ENCODE peak calls at places on chromosomes 5 and 9, in seven cellular contexts. T is HepG2, C is SK-N-SH, D is HCT116, P is K562, O is H1, N is GM12878. L is an unnamed sample.
A peak's percentile ranks its signal among the peaks of the same experiment; 100 is the strongest.

GRCh38 chr9:130237763-130238524 is 27.6 kb upstream of the HMCN2 start:
- DNase-seq in T (no peak), C (no peak), D (no peak), P (no peak), O (no peak), N (no peak), L (no peak)

GRCh38 chr9:112731971-112732370 is 14.1 kb upstream of the INIP start:
- DNase-seq in T (peak; percentile 92), C (no peak), D (no peak), P (no peak), O (no peak), N (no peak), L (no peak)

GRCh38 chr9:93636172-93636661 is 59.8 kb downstream of the PHF2 start:
- DNase-seq in T (no peak), C (no peak), D (no peak), P (no peak), O (no peak), N (no peak), L (no peak)

GRCh38 chr5:13107553-13107952 is 836.9 kb downstream of the DNAH5 start:
- DNase-seq in T (no peak), C (no peak), D (no peak), P (no peak), O (no peak), N (no peak), L (no peak)

GRCh38 chr5:143279698-143280097 is 123.8 kb downstream of the NR3C1 start:
- DNase-seq in T (peak; percentile 88), C (no peak), D (no peak), P (no peak), O (no peak), N (no peak), L (peak; percentile 7)

GRCh38 chr5:69083412-69083811 is 10.4 kb upstream of the SLC30A5 start:
- DNase-seq in T (peak; percentile 62), C (no peak), D (peak; percentile 47), P (peak; percentile 75), O (peak; percentile 47), N (no peak), L (peak; percentile 78)

GRCh38 chr5:176533894-176534611 is 3.1 kb downstream of the RNF44 start:
- DNase-seq in T (peak; percentile 71), C (no peak), D (no peak), P (no peak), O (no peak), N (no peak), L (no peak)

GRCh38 chr9:70263421-70263820 is 4.6 kb downstream of the SMC5 start:
- DNase-seq in T (no peak), C (no peak), D (no peak), P (no peak), O (no peak), N (no peak), L (no peak)

GRCh38 chr5:136038635-136039034 is 9.8 kb downstream of the TGFBI start:
- DNase-seq in T (no peak), C (no peak), D (no peak), P (no peak), O (no peak), N (no peak), L (no peak)

GRCh38 chr9:136978073-136978864 is 965 bp downstream of the PTGDS start:
- DNase-seq in T (no peak), C (peak; percentile 99), D (no peak), P (peak; percentile 89), O (peak; percentile 98), N (no peak), L (peak; percentile 94)

GRCh38 chr5:81817980-81818379 is 67.1 kb upstream of the SSBP2 start:
- DNase-seq in T (no peak), C (no peak), D (no peak), P (no peak), O (no peak), N (no peak), L (no peak)

GRCh38 chr9:114844766-114845165 is 38.9 kb upstream of the TNFSF15 start:
- DNase-seq in T (no peak), C (no peak), D (no peak), P (no peak), O (no peak), N (no peak), L (no peak)

GRCh38 chr9:14180077-14180941 is 133.6 kb downstream of the NFIB start:
- DNase-seq in T (no peak), C (no peak), D (no peak), P (no peak), O (no peak), N (no peak), L (no peak)

GRCh38 chr5:178462846-178463245 is 127.3 kb downstream of the COL23A1 start:
- DNase-seq in T (no peak), C (no peak), D (no peak), P (no peak), O (no peak), N (no peak), L (no peak)

GRCh38 chr5:73299017-73299630 is 126.1 kb downstream of the TMEM174 start:
- DNase-seq in T (no peak), C (peak; percentile 82), D (no peak), P (no peak), O (peak; percentile 77), N (no peak), L (peak; percentile 64)

GRCh38 chr5:137156175-137156574 is 343.0 kb downstream of the SPOCK1 start:
- DNase-seq in T (no peak), C (no peak), D (no peak), P (no peak), O (no peak), N (no peak), L (no peak)

GRCh38 chr5:77087484-77088291 is 603 bp upstream of the ZBED3 start:
- DNase-seq in T (peak; percentile 56), C (no peak), D (no peak), P (no peak), O (peak; percentile 48), N (no peak), L (no peak)

GRCh38 chr5:90793183-90793582 is 234.6 kb downstream of the ADGRV1 start:
- DNase-seq in T (no peak), C (no peak), D (no peak), P (no peak), O (no peak), N (no peak), L (no peak)

GRCh38 chr5:148666353-148666752 is 12.0 kb upstream of the HTR4 start:
- DNase-seq in T (no peak), C (no peak), D (no peak), P (no peak), O (no peak), N (no peak), L (peak; percentile 42)

GRCh38 chr5:92019376-92019990 is 636.4 kb upstream of the ARRDC3 start:
- DNase-seq in T (no peak), C (no peak), D (peak; percentile 33), P (no peak), O (no peak), N (no peak), L (no peak)

GRCh38 chr5:25056846-25057245 is 412.1 kb upstream of the CDH10 start:
- DNase-seq in T (no peak), C (no peak), D (no peak), P (no peak), O (no peak), N (no peak), L (no peak)

GRCh38 chr5:142618125-142618524 is 67.8 kb downstream of the FGF1 start:
- DNase-seq in T (no peak), C (no peak), D (no peak), P (no peak), O (no peak), N (no peak), L (no peak)

GRCh38 chr5:57503433-57503832 is 20.8 kb upstream of the ACTBL2 start:
- DNase-seq in T (no peak), C (no peak), D (no peak), P (no peak), O (no peak), N (no peak), L (no peak)

GRCh38 chr9:90956026-90956810 is 154.6 kb downstream of the SYK start:
- DNase-seq in T (no peak), C (no peak), D (no peak), P (no peak), O (no peak), N (no peak), L (no peak)

GRCh38 chr9:93667006-93667405 is 90.6 kb downstream of the PHF2 start:
- DNase-seq in T (no peak), C (no peak), D (no peak), P (no peak), O (no peak), N (no peak), L (no peak)

GRCh38 chr9:77599492-77599891 is 48.6 kb downstream of the GNA14 start:
- DNase-seq in T (no peak), C (no peak), D (no peak), P (no peak), O (no peak), N (no peak), L (no peak)

GRCh38 chr9:77598961-77599360 is 49.2 kb downstream of the GNA14 start:
- DNase-seq in T (no peak), C (no peak), D (no peak), P (no peak), O (no peak), N (no peak), L (no peak)

GRCh38 chr9:77600810-77601209 is 47.3 kb downstream of the GNA14 start:
- DNase-seq in T (no peak), C (no peak), D (no peak), P (peak; percentile 5), O (no peak), N (no peak), L (no peak)

GRCh38 chr9:77597057-77597456 is 51.1 kb downstream of the GNA14 start:
- DNase-seq in T (no peak), C (no peak), D (no peak), P (no peak), O (no peak), N (no peak), L (no peak)

GRCh38 chr9:77598510-77598909 is 49.6 kb downstream of the GNA14 start:
- DNase-seq in T (no peak), C (no peak), D (no peak), P (no peak), O (no peak), N (no peak), L (no peak)
- TF ChIP-seq JUND in T (no peak), C (no peak), D (no peak), P (no peak), O (no peak), N (no peak), L (no peak)

GRCh38 chr9:6413365-6414263 is 615 bp downstream of the UHRF2 start:
- DNase-seq in T (no peak), C (peak; percentile 77), D (no peak), P (peak; percentile 26), O (peak; percentile 67), N (no peak), L (no peak)
- TF ChIP-seq JUND in T (no peak), C (no peak), D (no peak), P (no peak), O (no peak), N (no peak), L (no peak)

DNA sequence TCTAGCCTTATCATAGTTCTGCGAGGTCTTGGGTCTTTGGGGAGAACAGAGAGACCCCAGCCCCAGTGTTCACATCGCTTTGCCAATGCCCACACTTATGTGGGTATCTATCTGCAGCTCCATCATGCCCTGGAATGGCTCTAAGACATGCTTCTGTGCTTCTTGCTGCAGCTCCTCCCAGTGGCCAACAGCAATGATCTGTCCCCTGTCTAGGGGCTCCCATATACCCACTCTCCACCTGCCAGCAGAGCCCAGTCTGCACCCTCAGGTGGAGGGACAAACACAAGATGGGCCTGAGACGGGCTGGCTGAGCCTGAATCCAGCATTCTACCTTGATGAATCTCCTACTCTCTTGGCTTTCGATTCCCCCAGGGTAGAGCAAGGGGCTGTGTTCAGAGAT is 14.6 kb upstream of the DAP start:
- DNase-seq in T (no peak), C (no peak), D (no peak), P (no peak), O (no peak), N (no peak), L (no peak)
- TF ChIP-seq JUND in T (no peak), C (no peak), D (no peak), P (no peak), O (no peak), N (no peak), L (no peak)

GRCh38 chr9:89755835-89756234 is 151.0 kb downstream of the GADD45G start:
- DNase-seq in T (no peak), C (no peak), D (no peak), P (no peak), O (no peak), N (no peak), L (peak; percentile 36)
- TF ChIP-seq JUND in T (no peak), C (no peak), D (no peak), P (no peak), O (no peak), N (no peak), L (no peak)